ENCODE peak calls at places on chromosomes 16 and 17, in five cellular contexts. R is globus pallidus; P is stimulated activated CD4-positive, alpha-beta T cell treated with anti-CD3 and anti-CD28 coated beads, Interleukin-1b, Interleukin-23, amount 100 ng/mL, for 4 hours; L is GM10248; Z is GM03348. J is an unnamed sample.
A peak's percentile ranks its signal among the peaks of the same experiment; 100 is the strongest.

GRCh38 chr16:55765161-55765560 is 67.7 kb downstream of the CES1 start:
- DNase-seq in R (no peak), P (no peak), L (no peak), Z (no peak), J (no peak)

GRCh38 chr17:65554568-65555223 is 6.8 kb downstream of the AXIN2 start:
- DNase-seq in R (no peak), P (no peak), L (no peak), Z (peak; percentile 57), J (no peak)

GRCh38 chr17:10077561-10078299 is 120.7 kb downstream of the GAS7 start:
- DNase-seq in R (no peak), P (no peak), L (no peak), Z (no peak), J (no peak)

GRCh38 chr16:27847030-27847550 is 216.4 kb downstream of the GSG1L start:
- DNase-seq in R (no peak), P (no peak), L (no peak), Z (no peak), J (no peak)

GRCh38 chr16:9966569-9967157 is 215.6 kb downstream of the GRIN2A start:
- DNase-seq in R (no peak), P (no peak), L (peak; percentile 32), Z (no peak), J (peak; percentile 28)

GRCh38 chr16:57187508-57187854 is 1.4 kb downstream of the RSPRY1 start:
- DNase-seq in R (no peak), P (no peak), L (peak; percentile 42), Z (no peak), J (peak; percentile 67)

GRCh38 chr17:5031365-5032082 is 3.7 kb downstream of the SLC52A1 start:
- DNase-seq in R (peak; percentile 62), P (peak; percentile 78), L (peak; percentile 91), Z (peak; percentile 93), J (peak; percentile 93)

GRCh38 chr16:85601730-85602401 is 11.3 kb upstream of the GSE1 start:
- DNase-seq in R (no peak), P (no peak), L (no peak), Z (no peak), J (no peak)

GRCh38 chr17:80339118-80339517 is 75.8 kb upstream of the ENDOV start:
- DNase-seq in R (no peak), P (no peak), L (no peak), Z (no peak), J (no peak)

GRCh38 chr17:15289285-15290185 is 24.4 kb upstream of the PMP22 start:
- DNase-seq in R (no peak), P (no peak), L (no peak), Z (no peak), J (no peak)

GRCh38 chr16:27317738-27318398 is 4.1 kb downstream of the IL4R start:
- DNase-seq in R (no peak), P (no peak), L (no peak), Z (no peak), J (no peak)

GRCh38 chr17:47224971-47225370 is 15.8 kb downstream of the MYL4 start:
- DNase-seq in R (no peak), P (no peak), L (no peak), Z (no peak), J (no peak)

GRCh38 chr17:77796201-77796860 is 162.2 kb upstream of the TNRC6C start:
- DNase-seq in R (no peak), P (no peak), L (no peak), Z (peak; percentile 87), J (no peak)

GRCh38 chr17:82146663-82147654 is 48.9 kb upstream of the FASN start:
- DNase-seq in R (no peak), P (no peak), L (no peak), Z (no peak), J (no peak)

GRCh38 chr16:3983081-3983520 is 102.6 kb upstream of the CREBBP start:
- DNase-seq in R (peak; percentile 25), P (no peak), L (peak; percentile 64), Z (peak; percentile 78), J (peak; percentile 78)

GRCh38 chr16:27529962-27530361 is 19.8 kb downstream of the GTF3C1 start:
- DNase-seq in R (no peak), P (no peak), L (no peak), Z (no peak), J (no peak)

GRCh38 chr17:51419476-51419875 is 159.1 kb downstream of the UTP18 start:
- DNase-seq in R (no peak), P (no peak), L (no peak), Z (no peak), J (no peak)

GRCh38 chr16:60945225-60945624 is 1091.0 kb downstream of the CDH8 start:
- DNase-seq in R (no peak), P (no peak), L (no peak), Z (peak; percentile 6), J (no peak)

GRCh38 chr16:50285406-50286003 is 19.2 kb downstream of the ADCY7 start:
- DNase-seq in R (no peak), P (no peak), L (no peak), Z (peak; percentile 43), J (no peak)

GRCh38 chr16:15610369-15610871 is 32.5 kb downstream of the MARF1 start:
- DNase-seq in R (no peak), P (no peak), L (no peak), Z (no peak), J (no peak)